ENCODE peak calls at places on chromosomes 16 and 17, in five cellular contexts. C is fibroblast of lung, R is heart right ventricle, N is brain microvascular endothelial cell, Z is astrocyte of the spinal cord. I is an unnamed sample.

GRCh38 chr16:89484923-89485679 is 5.3 kb downstream of the ANKRD11 start:
- DNase-seq in C (no peak), R (no peak), N (no peak), Z (no peak), I (no peak)

GRCh38 chr17:1597861-1598342 is 30.7 kb downstream of the SLC43A2 start:
- DNase-seq in C (no peak), R (no peak), N (no peak), Z (no peak), I (no peak)

GRCh38 chr16:47197536-47198179 is 53.9 kb upstream of the NETO2 start:
- DNase-seq in C (peak), R (peak), N (no peak), Z (no peak), I (no peak)

GRCh38 chr17:9021158-9021984 is at the start of gene NTN1:
- DNase-seq in C (peak), R (peak), N (no peak), Z (no peak), I (no peak)

GRCh38 chr16:81029930-81030604 is 5.6 kb upstream of the ATMIN start:
- DNase-seq in C (no peak), R (no peak), N (no peak), Z (no peak), I (no peak)

GRCh38 chr16:73062640-73063283 is 14.8 kb upstream of the ZFHX3 start:
- DNase-seq in C (peak), R (peak), N (no peak), Z (peak), I (no peak)

GRCh38 chr17:32936894-32937500 is 9.0 kb downstream of the TMEM98 start:
- DNase-seq in C (peak), R (peak), N (peak), Z (peak), I (peak)

GRCh38 chr16:19168173-19169080 is at the start of gene SYT17:
- DNase-seq in C (no peak), R (peak), N (no peak), Z (no peak), I (no peak)

GRCh38 chr16:49921791-49922456 is 66.0 kb upstream of the ZNF423 start:
- DNase-seq in C (peak), R (peak), N (peak), Z (peak), I (peak)

GRCh38 chr16:81408409-81408950 is 36.1 kb upstream of the CMIP start:
- DNase-seq in C (no peak), R (no peak), N (no peak), Z (no peak), I (no peak)

GRCh38 chr17:52536466-52536865 is 378.0 kb upstream of the CA10 start:
- DNase-seq in C (no peak), R (no peak), N (no peak), Z (no peak), I (no peak)

GRCh38 chr17:29046440-29046839 is 3.5 kb downstream of the PIPOX start:
- DNase-seq in C (no peak), R (no peak), N (no peak), Z (no peak), I (no peak)

GRCh38 chr17:8371786-8372185 is 4.7 kb downstream of the KRABD2 start:
- DNase-seq in C (no peak), R (no peak), N (no peak), Z (no peak), I (no peak)

GRCh38 chr17:1865252-1866037 is 35.6 kb downstream of the RPA1 start:
- DNase-seq in C (peak), R (no peak), N (peak), Z (peak), I (peak)

GRCh38 chr16:72875291-72876036 is 172.5 kb downstream of the ZFHX3 start:
- DNase-seq in C (no peak), R (no peak), N (no peak), Z (no peak), I (no peak)

GRCh38 chr17:72177738-72178137 is 56.9 kb downstream of the SOX9 start:
- DNase-seq in C (no peak), R (no peak), N (no peak), Z (no peak), I (no peak)

GRCh38 chr17:33972756-33973155 is 282.3 kb upstream of the CCL2 start:
- DNase-seq in C (no peak), R (no peak), N (no peak), Z (no peak), I (no peak)

GRCh38 chr16:79589495-79590134 is 10.9 kb downstream of the MAF start:
- DNase-seq in C (no peak), R (peak), N (no peak), Z (no peak), I (no peak)

GRCh38 chr17:70190959-70191805 is 21.9 kb downstream of the KCNJ2 start:
- DNase-seq in C (peak), R (no peak), N (no peak), Z (no peak), I (no peak)

GRCh38 chr16:76278976-76279375 is 1.8 kb downstream of the CNTNAP4 start:
- DNase-seq in C (no peak), R (no peak), N (no peak), Z (peak), I (no peak)

GRCh38 chr17:82348866-82349265 is 10.2 kb upstream of the TEX19 start:
- DNase-seq in C (no peak), R (no peak), N (no peak), Z (no peak), I (no peak)

GRCh38 chr16:87464691-87465300 is 28.0 kb downstream of the ZCCHC14 start:
- DNase-seq in C (peak), R (peak), N (peak), Z (peak), I (peak)

GRCh38 chr17:57288753-57289121 is 32.4 kb downstream of the MSI2 start:
- DNase-seq in C (no peak), R (no peak), N (no peak), Z (no peak), I (no peak)

GRCh38 chr17:62652251-62653001 is 25.0 kb downstream of the MRC2 start:
- DNase-seq in C (peak), R (peak), N (peak), Z (peak), I (peak)

GRCh38 chr16:3175157-3176153 is 12.5 kb upstream of the OR1F1 start:
- DNase-seq in C (peak), R (no peak), N (peak), Z (peak), I (peak)

GRCh38 chr16:3171855-3172593 is 16.0 kb upstream of the OR1F1 start:
- DNase-seq in C (peak), R (no peak), N (peak), Z (no peak), I (peak)

GRCh38 chr16:3171181-3171854 is 16.7 kb upstream of the OR1F1 start:
- DNase-seq in C (no peak), R (no peak), N (no peak), Z (no peak), I (no peak)

GRCh38 chr16:3174618-3175148 is 13.3 kb upstream of the OR1F1 start:
- DNase-seq in C (no peak), R (no peak), N (no peak), Z (no peak), I (no peak)

DNA sequence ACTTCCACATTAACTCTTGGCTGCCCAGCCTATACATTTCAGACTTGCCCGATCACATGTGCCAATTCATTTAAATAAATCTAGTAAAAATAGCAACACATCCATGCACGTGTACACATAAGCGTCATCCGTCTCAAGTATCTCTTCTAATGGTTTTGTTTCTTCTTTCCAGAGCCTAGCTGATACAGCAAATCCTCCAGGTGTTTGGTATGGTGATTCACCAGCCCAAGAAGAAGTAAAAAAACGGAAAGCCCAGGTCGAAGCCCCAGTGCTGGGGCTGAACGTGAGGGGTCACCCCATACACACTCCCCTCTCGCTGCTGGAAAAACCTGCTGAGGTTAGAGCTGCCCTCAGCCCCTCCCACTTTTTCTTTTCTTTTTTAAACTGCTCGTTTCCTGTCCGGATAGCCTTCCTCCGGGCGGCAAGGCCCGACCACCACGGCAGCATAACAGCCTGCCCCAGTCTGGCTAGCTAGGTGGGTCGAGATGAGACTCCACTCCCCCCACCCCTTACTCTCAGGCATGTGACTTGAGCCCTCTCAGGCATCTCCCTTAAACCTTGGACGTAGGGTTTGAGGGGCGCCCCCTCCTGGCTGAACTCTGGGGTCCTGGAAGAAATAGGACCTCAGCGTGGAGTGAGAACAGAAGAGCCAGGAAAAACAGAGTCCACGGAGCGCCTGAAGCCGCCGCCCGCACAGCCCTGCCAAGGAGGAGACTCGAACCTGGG is 13.9 kb upstream of the OR1F1 start:
- DNase-seq in C (no peak), R (no peak), N (no peak), Z (no peak), I (no peak)
- TF ChIP-seq CTCF in C (peak), R (no peak), N (peak), Z (peak), I (peak)

DNA sequence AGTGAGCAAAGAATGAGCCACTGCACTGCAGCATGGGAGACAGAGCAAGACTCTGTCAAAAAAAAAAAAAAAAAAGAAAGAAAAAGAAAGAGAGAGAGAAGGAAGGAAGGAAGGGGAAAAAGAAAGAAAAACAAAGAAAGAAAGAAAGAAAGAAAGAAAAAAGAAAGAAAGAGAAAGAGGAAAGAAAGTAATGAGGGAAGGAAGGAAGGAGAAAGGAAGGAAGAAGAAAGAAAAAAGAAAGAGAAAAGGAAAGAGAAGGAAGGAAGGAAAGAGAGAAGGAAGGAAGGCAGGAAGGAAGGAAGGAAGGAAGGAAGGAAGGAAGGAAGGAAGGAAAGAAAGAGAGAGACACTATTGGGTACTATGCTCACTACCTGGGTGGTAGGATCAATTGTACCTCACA is 122.2 kb upstream of the ERCC4 start:
- DNase-seq in C (no peak), R (no peak), N (no peak), Z (no peak), I (no peak)
- TF ChIP-seq CTCF in C (no peak), R (no peak), N (no peak), Z (no peak), I (no peak)

DNA sequence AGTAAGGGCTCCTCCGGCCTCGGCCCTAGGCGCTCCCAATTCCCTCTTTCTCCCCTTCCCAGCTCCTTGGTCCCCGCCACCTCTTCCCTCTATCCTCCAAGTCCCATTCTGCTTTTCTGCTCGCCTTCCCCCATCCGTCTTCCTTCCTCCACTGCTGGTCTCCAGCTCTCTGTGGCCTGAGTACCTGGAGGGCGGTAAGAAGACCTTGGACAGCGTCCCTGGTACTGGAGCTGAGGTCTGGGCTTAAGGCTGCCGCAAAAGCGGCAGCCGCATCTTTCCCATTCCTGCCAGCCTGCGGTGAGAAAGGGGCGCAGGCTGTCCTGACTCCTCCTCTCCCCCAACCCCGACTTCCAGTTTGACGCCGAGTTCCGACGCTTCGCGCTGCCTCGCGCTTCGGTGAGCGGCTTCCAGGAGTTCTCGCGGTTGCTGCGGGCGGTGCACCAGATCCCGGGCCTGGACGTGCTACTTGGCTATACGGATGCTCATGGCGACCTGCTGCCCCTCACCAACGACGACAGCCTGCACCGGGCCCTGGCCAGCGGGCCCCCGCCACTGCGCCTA is 421 bp downstream of the PARD6A start:
- DNase-seq in C (peak), R (peak), N (peak), Z (peak), I (peak)
- TF ChIP-seq CTCF in C (no peak), R (no peak), N (no peak), Z (no peak), I (no peak)

GRCh38 chr17:40287159-40287493 is 553 bp upstream of the CDC6 start:
- DNase-seq in C (no peak), R (no peak), N (no peak), Z (no peak), I (no peak)

GRCh38 chr17:40283662-40284061 is 4.0 kb upstream of the CDC6 start:
- DNase-seq in C (peak), R (no peak), N (peak), Z (peak), I (peak)

GRCh38 chr17:40286473-40286872 is 1.2 kb upstream of the CDC6 start:
- DNase-seq in C (no peak), R (no peak), N (no peak), Z (no peak), I (no peak)

GRCh38 chr17:40281663-40282062 is 6.0 kb upstream of the CDC6 start:
- DNase-seq in C (no peak), R (no peak), N (no peak), Z (no peak), I (no peak)

GRCh38 chr17:40284085-40284713 is 3.5 kb upstream of the CDC6 start:
- DNase-seq in C (peak), R (no peak), N (peak), Z (peak), I (peak)
- TF ChIP-seq CTCF in C (peak), R (no peak), N (peak), Z (peak), I (peak)

DNA sequence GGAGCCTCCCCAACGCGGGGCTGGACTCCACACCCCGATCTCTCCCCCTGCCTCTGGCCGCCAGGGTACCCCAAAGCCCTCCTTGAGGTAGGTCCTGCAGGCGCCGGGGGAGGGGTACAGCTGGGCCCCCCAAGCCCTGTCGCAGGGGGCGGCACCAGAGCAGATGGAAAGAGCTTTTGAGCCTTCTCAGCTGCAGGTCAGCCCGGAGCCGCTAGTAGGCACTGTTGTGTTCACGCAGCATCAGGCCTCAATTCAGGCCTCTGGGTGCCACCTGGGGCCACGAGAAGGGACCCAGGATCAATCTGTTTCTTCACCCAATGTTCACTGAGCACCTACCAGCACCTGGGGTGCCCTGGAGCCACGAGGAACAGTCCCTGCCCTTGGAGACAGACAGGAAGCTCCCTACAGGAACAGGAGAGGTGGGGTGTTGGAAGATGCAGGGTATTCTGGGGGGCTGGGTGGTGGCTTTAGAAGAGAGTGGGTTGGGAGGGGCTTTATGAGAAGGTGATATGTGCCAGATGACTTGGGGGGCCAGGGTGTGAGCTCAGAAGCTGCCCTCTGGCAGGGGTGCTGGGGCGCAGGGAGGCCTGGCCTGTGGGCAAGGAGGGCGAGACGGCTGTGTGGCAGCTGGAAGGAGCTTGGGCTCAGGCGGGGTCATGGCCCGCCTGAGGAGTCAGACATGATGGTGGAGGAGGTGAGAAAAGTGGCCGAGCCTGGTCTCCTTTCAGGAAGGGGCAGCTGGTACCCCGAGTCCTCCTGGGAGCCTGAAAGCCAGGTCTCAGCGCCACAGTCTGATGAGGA is 122.0 kb upstream of the GSE1 start:
- DNase-seq in C (no peak), R (no peak), N (no peak), Z (no peak), I (no peak)
- TF ChIP-seq CTCF in C (peak), R (no peak), N (peak), Z (peak), I (no peak)

GRCh38 chr17:18139949-18140348 is 31.4 kb downstream of the MYO15A start:
- DNase-seq in C (no peak), R (no peak), N (no peak), Z (no peak), I (peak)
- TF ChIP-seq CTCF in C (peak), R (no peak), N (peak), Z (peak), I (peak)

GRCh38 chr16:48575471-48576050 is 34.4 kb downstream of the N4BP1 start:
- DNase-seq in C (no peak), R (no peak), N (no peak), Z (no peak), I (no peak)

GRCh38 chr16:48574766-48575165 is 35.2 kb downstream of the N4BP1 start:
- DNase-seq in C (no peak), R (no peak), N (no peak), Z (no peak), I (no peak)

GRCh38 chr16:48574148-48574547 is 35.8 kb downstream of the N4BP1 start:
- DNase-seq in C (no peak), R (no peak), N (no peak), Z (no peak), I (no peak)

GRCh38 chr16:48580925-48581500 is 29.0 kb downstream of the N4BP1 start:
- DNase-seq in C (peak), R (no peak), N (no peak), Z (no peak), I (no peak)

DNA sequence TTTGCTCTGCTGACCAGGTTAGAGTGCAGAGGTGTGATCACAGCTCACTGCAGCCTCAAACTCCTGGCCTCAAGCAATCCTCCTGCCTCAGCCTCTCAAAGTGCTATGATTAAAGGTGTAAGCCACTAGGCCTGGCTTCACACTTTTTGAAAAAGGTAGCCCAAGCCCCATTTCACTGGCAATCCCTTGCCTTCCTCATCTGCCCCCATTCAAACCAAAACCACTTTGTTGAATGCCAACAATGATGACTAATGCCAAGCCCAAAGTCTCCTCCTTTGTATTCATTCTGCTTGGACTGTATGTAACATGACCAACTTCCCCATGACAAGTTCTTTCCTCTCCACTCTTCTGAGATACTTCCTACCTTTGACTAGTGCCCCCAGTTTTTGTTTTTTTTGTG is 33.1 kb downstream of the N4BP1 start:
- DNase-seq in C (peak), R (no peak), N (no peak), Z (peak), I (no peak)
- TF ChIP-seq CTCF in C (no peak), R (no peak), N (no peak), Z (no peak), I (no peak)

DNA sequence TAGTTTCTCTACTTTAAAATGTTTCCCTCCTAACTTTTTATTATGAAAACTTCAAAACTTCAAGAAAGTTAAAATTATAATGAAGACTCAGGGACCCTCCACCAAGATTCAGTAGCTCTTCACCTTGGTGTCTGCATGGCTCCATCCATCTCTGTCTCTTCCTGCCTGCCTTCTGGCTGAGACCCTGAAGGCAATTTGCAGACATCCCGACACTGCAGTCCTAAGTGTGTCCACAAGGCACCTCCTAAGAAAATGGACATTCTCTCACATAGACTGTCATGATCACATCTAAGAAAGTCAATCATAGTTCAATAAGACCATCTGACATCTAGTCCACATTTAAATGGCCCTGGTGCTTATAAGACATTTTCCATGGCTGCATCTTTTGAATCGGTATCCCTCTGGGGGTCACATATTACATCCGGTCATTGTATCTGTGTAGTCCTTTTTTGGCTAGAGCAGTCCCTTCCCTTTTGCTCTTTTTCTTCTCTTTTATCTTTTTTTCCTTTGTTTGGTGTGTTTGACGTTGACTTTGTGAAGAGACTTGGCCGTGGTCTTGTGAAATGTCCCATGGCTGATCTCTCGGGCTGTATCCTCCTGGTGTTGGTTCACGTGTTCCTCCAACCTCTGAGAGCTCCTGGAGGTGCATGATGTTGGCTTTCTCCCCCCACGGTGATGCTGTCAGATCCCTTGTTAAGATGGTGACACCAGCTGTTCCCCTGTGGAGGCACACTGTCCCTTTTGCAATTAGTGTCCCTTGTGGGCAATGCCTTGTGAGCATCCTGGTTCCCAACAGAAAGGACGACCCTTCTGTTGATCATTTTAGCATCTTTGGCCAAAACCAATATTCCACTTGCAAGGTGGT is 5.0 kb upstream of the TNFRSF13B start:
- DNase-seq in C (no peak), R (no peak), N (no peak), Z (no peak), I (no peak)
- TF ChIP-seq CTCF in C (no peak), R (no peak), N (no peak), Z (no peak), I (peak)